ENCODE peak calls at places on chromosomes 4 and X, in ten cellular contexts. Q is GM23338, G is DND-41, L is substantia nigra, H is dorsolateral prefrontal cortex, Z is AG04450, M is IMR-90, K is caudate nucleus, S is aorta, O is mammary epithelial cell. R is an unnamed sample.

GRCh38 chr4:60897415-60897814 is 302.7 kb upstream of the ADGRL3 start:
- DNase-seq in Q (no peak), G (no peak), L (no peak), H (no peak), Z (no peak), M (no peak), K (no peak), S (no peak), O (no peak), R (no peak)

GRCh38 chrX:129958814-129959492 is 23.5 kb upstream of the BCORL1 start:
- DNase-seq in Q (no peak), G (no peak), L (no peak), H (no peak), Z (no peak), M (peak), K (no peak), S (no peak), O (no peak), R (no peak)

GRCh38 chrX:15718283-15718970 is 19.6 kb upstream of the CA5B start:
- DNase-seq in Q (peak), G (no peak), L (no peak), H (no peak), Z (no peak), M (no peak), K (no peak), S (no peak), O (no peak), R (no peak)

GRCh38 chrX:115565888-115566287 is 4.9 kb downstream of the PLS3 start:
- DNase-seq in Q (no peak), G (no peak), L (no peak), H (no peak), Z (no peak), M (no peak), K (no peak), S (no peak), O (no peak), R (no peak)

GRCh38 chr4:80336582-80336981 is 1.1 kb downstream of the CFAP299 start:
- DNase-seq in Q (peak), G (no peak), L (no peak), H (no peak), Z (no peak), M (peak), K (no peak), S (no peak), O (peak), R (no peak)

GRCh38 chr4:159925770-159926169 is 822.9 kb downstream of the RAPGEF2 start:
- DNase-seq in Q (peak), G (no peak), L (no peak), H (no peak), Z (no peak), M (no peak), K (no peak), S (no peak), O (no peak), R (no peak)

GRCh38 chr4:141387299-141387698 is 166.6 kb downstream of the ZNF330 start:
- DNase-seq in Q (no peak), G (no peak), L (no peak), H (no peak), Z (no peak), M (no peak), K (no peak), S (no peak), O (no peak), R (no peak)

GRCh38 chr4:5923306-5923830 is 30.5 kb upstream of the CRMP1 start:
- DNase-seq in Q (no peak), G (no peak), L (no peak), H (no peak), Z (no peak), M (no peak), K (no peak), S (no peak), O (no peak), R (no peak)

GRCh38 chrX:86014421-86014820 is 32.9 kb downstream of the CHM start:
- DNase-seq in Q (no peak), G (no peak), L (no peak), H (no peak), Z (no peak), M (no peak), K (no peak), S (no peak), O (no peak), R (no peak)

DNA sequence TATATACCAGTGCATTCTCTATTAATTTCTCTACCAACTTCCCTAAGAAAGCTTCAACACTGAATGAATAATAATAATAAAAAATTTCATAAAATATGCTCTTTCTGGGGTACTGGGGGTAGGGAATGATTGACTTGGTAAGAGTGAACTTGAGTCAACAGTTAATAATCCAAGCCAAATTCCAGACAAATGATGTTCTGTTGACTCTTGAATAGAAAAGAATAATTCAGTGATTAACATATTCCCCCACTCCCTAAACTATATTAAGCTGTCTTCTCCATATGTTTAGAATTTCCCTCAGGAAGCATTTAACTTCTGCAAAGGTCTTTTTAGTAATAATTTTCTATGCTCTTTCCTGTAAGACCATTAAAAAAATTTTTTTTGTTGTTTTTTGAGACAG is 12.3 kb downstream of the PGRMC2 start:
- DNase-seq in Q (no peak), G (no peak), L (no peak), H (no peak), Z (no peak), M (peak), K (no peak), S (no peak), O (no peak), R (no peak)
- H3K27ac ChIP-seq in Q (no peak), G (no peak), L (no peak), H (no peak), Z (no peak), M (peak), K (no peak), S (no peak), O (no peak), R (no peak)

GRCh38 chr4:8297691-8298485 is 28.3 kb downstream of the HTRA3 start:
- DNase-seq in Q (no peak), G (no peak), L (no peak), H (peak), Z (no peak), M (no peak), K (no peak), S (peak), O (no peak), R (peak)
- H3K27ac ChIP-seq in Q (no peak), G (no peak), L (no peak), H (no peak), Z (no peak), M (no peak), K (no peak), S (no peak), O (no peak), R (no peak)

GRCh38 chr4:15506464-15506863 is 36.8 kb downstream of the CC2D2A start:
- DNase-seq in Q (no peak), G (no peak), L (no peak), H (no peak), Z (peak), M (peak), K (no peak), S (no peak), O (no peak), R (no peak)

GRCh38 chr4:15500721-15501120 is 31.0 kb downstream of the CC2D2A start:
- DNase-seq in Q (no peak), G (no peak), L (no peak), H (no peak), Z (no peak), M (no peak), K (no peak), S (no peak), O (no peak), R (no peak)

GRCh38 chr4:15504041-15504440 is 34.4 kb downstream of the CC2D2A start:
- DNase-seq in Q (no peak), G (no peak), L (no peak), H (no peak), Z (no peak), M (peak), K (no peak), S (no peak), O (no peak), R (no peak)

GRCh38 chr4:15498356-15498755 is 28.7 kb downstream of the CC2D2A start:
- DNase-seq in Q (no peak), G (no peak), L (no peak), H (no peak), Z (no peak), M (no peak), K (no peak), S (no peak), O (no peak), R (no peak)

GRCh38 chr4:15501941-15502340 is 32.3 kb downstream of the CC2D2A start:
- DNase-seq in Q (peak), G (no peak), L (no peak), H (no peak), Z (no peak), M (no peak), K (no peak), S (no peak), O (no peak), R (no peak)
- H3K27ac ChIP-seq in Q (no peak), G (no peak), L (no peak), H (no peak), Z (no peak), M (no peak), K (no peak), S (no peak), O (no peak), R (no peak)

GRCh38 chrX:10173331-10173900 is 16.6 kb downstream of the CLCN4 start:
- DNase-seq in Q (peak), G (no peak), L (peak), H (no peak), Z (peak), M (peak), K (no peak), S (peak), O (peak), R (no peak)
- H3K27ac ChIP-seq in Q (peak), G (no peak), L (peak), H (peak), Z (peak), M (no peak), K (peak), S (no peak), O (no peak), R (no peak)

DNA sequence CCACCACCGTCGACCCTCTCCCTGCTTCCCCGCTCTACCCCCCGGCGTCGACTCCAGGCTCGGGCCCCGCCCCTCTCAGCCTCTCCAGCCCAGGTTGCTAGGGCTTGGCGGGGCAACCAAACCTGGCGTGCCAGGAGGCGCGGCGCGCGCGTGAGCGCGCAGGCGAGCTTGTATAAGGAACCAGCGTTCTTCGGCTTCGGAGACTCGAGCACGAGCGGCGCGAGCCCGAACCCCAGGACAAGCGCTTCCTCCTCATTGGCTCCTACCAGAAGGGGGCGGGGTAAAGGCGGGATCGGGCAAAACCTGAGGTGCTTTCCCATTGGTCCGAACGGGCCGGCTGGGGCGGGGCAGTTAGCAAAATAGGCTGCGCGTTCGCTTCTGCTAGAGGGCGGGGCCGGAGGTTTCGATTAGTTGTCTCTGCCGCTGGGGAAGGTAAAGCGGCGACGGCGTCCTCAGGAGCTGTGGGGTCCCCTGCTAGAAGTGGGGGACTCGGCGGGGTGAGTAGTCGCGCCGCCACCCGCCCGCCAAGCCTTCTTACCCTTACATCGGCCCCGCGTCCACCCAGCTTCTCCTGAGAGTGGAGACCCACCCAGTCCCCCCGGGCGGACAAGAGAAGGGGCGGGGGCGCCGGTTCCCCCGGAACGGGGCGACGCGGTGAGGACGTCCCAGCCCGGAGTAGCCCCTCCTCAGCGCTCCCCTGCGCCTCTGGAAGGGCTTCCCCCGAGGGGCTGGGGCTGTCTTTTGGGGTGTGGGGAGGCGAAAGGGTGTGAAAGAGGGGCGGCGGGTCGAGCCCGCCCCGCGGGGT is at the start of gene CDKL5:
- DNase-seq in Q (peak), G (peak), L (peak), H (peak), Z (peak), M (peak), K (peak), S (peak), O (peak), R (peak)
- H3K27ac ChIP-seq in Q (no peak), G (peak), L (peak), H (peak), Z (peak), M (peak), K (peak), S (peak), O (peak), R (peak)

GRCh38 chr4:163087805-163088204 is 78.9 kb downstream of the NAF1 start:
- DNase-seq in Q (no peak), G (no peak), L (no peak), H (no peak), Z (no peak), M (no peak), K (no peak), S (no peak), O (no peak), R (no peak)
- H3K27ac ChIP-seq in Q (no peak), G (no peak), L (no peak), H (no peak), Z (no peak), M (no peak), K (no peak), S (no peak), O (no peak), R (no peak)

GRCh38 chr4:137390141-137390540 is 142.2 kb downstream of the PCDH18 start:
- DNase-seq in Q (no peak), G (no peak), L (no peak), H (no peak), Z (no peak), M (peak), K (no peak), S (no peak), O (no peak), R (no peak)
- H3K27ac ChIP-seq in Q (no peak), G (no peak), L (no peak), H (no peak), Z (no peak), M (no peak), K (no peak), S (no peak), O (no peak), R (no peak)

R was measured in suprapubic skin.